ENCODE peak calls at places on chromosomes 16 and 17, in four cellular contexts. J, G, N and M are unnamed samples.

GRCh38 chr17:46865100-46865499 is 13.7 kb downstream of the WNT9B start:
- ATAC-seq in J (no peak), G (no peak), N (no peak), M (no peak)

GRCh38 chr17:62696256-62696655 is 68.8 kb downstream of the MRC2 start:
- ATAC-seq in J (no peak), G (peak), N (peak), M (no peak)

GRCh38 chr16:85639529-85640253 is 26.6 kb downstream of the GSE1 start:
- ATAC-seq in J (no peak), G (peak), N (peak), M (no peak)

GRCh38 chr17:49504369-49504768 is 9.3 kb downstream of the NGFR start:
- ATAC-seq in J (no peak), N (no peak), G (no peak), M (no peak)

GRCh38 chr17:8210761-8211458 is 535 bp upstream of the AURKB start:
- ATAC-seq in N (no peak), J (peak), G (peak), M (peak)

GRCh38 chr17:69428252-69428980 is 13.9 kb downstream of the MAP2K6 start:
- ATAC-seq in G (no peak), N (peak), J (no peak), M (no peak)

GRCh38 chr16:22034503-22034902 is 26.6 kb downstream of the MOSMO start:
- ATAC-seq in G (no peak), J (no peak), N (no peak), M (no peak)

GRCh38 chr16:30951785-30952184 is 2.9 kb downstream of the ORAI3 start:
- ATAC-seq in J (no peak), G (no peak), N (no peak), M (no peak)

GRCh38 chr16:11076259-11077018 is 132.1 kb downstream of the CLEC16A start:
- ATAC-seq in N (no peak), J (peak), G (no peak), M (peak)

GRCh38 chr16:89586853-89587252 is 11.3 kb downstream of the CPNE7 start:
- ATAC-seq in G (no peak), J (no peak), N (no peak), M (no peak)

GRCh38 chr17:2266045-2266864 is 37.3 kb downstream of the SMG6 start:
- ATAC-seq in G (no peak), N (no peak), J (peak), M (peak)